ENCODE peak calls at places on chromosome 3, in nine cellular contexts. One of them, this sample, is unnamed.
A peak's percentile ranks its signal among the peaks of the same experiment; 100 is the strongest.

GRCh38 chr3:43995078-43995928 is 246.4 kb upstream of the TOPAZ1 start:
- DNase-seq in Panc1: no peak
- DNase-seq in transverse colon: no peak
- DNase-seq in GM23338: peak; percentile 77
- DNase-seq in HepG2: no peak
- DNase-seq in SK-N-SH: peak; percentile 80
- DNase-seq in HCT116: no peak
- DNase-seq in breast epithelium: no peak
- DNase-seq in suprapubic skin: no peak
- DNase-seq in this sample: no peak

GRCh38 chr3:28674212-28674611 is 325.6 kb upstream of the AZI2 start:
- DNase-seq in SK-N-SH: no peak
- DNase-seq in breast epithelium: no peak
- DNase-seq in GM23338: no peak
- DNase-seq in HepG2: no peak
- DNase-seq in transverse colon: no peak
- DNase-seq in HCT116: no peak
- DNase-seq in suprapubic skin: no peak
- DNase-seq in Panc1: no peak
- DNase-seq in this sample: no peak

GRCh38 chr3:63817209-63817608 is 1.9 kb upstream of the C3orf49 start:
- DNase-seq in GM23338: no peak
- DNase-seq in HCT116: no peak
- DNase-seq in suprapubic skin: no peak
- DNase-seq in Panc1: no peak
- DNase-seq in transverse colon: no peak
- DNase-seq in SK-N-SH: no peak
- DNase-seq in breast epithelium: no peak
- DNase-seq in HepG2: no peak
- DNase-seq in this sample: no peak

GRCh38 chr3:194344012-194344411 is 7.1 kb downstream of the CPN2 start:
- DNase-seq in HepG2: peak; percentile 30
- DNase-seq in transverse colon: peak; percentile 80
- DNase-seq in GM23338: peak; percentile 90
- DNase-seq in HCT116: peak; percentile 28
- DNase-seq in suprapubic skin: no peak
- DNase-seq in SK-N-SH: peak; percentile 91
- DNase-seq in breast epithelium: peak; percentile 44
- DNase-seq in Panc1: no peak
- DNase-seq in this sample: peak; percentile 95

GRCh38 chr3:144774897-144775296 is 803.3 kb downstream of the DIPK2A start:
- DNase-seq in transverse colon: no peak
- DNase-seq in Panc1: no peak
- DNase-seq in suprapubic skin: no peak
- DNase-seq in breast epithelium: no peak
- DNase-seq in HepG2: no peak
- DNase-seq in HCT116: no peak
- DNase-seq in GM23338: no peak
- DNase-seq in SK-N-SH: no peak
- DNase-seq in this sample: no peak

GRCh38 chr3:157832588-157832987 is 273.6 kb downstream of the SHOX2 start:
- DNase-seq in HepG2: no peak
- DNase-seq in HCT116: no peak
- DNase-seq in GM23338: no peak
- DNase-seq in suprapubic skin: no peak
- DNase-seq in Panc1: no peak
- DNase-seq in SK-N-SH: no peak
- DNase-seq in transverse colon: no peak
- DNase-seq in breast epithelium: no peak
- DNase-seq in this sample: no peak

GRCh38 chr3:73206006-73206405 is 144.5 kb downstream of the EBLN2 start:
- DNase-seq in SK-N-SH: peak; percentile 56
- DNase-seq in GM23338: no peak
- DNase-seq in suprapubic skin: no peak
- DNase-seq in Panc1: no peak
- DNase-seq in HCT116: no peak
- DNase-seq in HepG2: no peak
- DNase-seq in breast epithelium: no peak
- DNase-seq in transverse colon: no peak
- DNase-seq in this sample: no peak

GRCh38 chr3:124456506-124456905 is 273.7 kb upstream of the UMPS start:
- DNase-seq in GM23338: no peak
- DNase-seq in SK-N-SH: no peak
- DNase-seq in transverse colon: no peak
- DNase-seq in HCT116: no peak
- DNase-seq in suprapubic skin: no peak
- DNase-seq in Panc1: no peak
- DNase-seq in HepG2: no peak
- DNase-seq in breast epithelium: no peak
- DNase-seq in this sample: no peak

GRCh38 chr3:123795471-123796251 is 88.5 kb downstream of the MYLK start:
- DNase-seq in breast epithelium: no peak
- DNase-seq in Panc1: no peak
- DNase-seq in suprapubic skin: no peak
- DNase-seq in SK-N-SH: no peak
- DNase-seq in HepG2: no peak
- DNase-seq in HCT116: no peak
- DNase-seq in GM23338: no peak
- DNase-seq in transverse colon: no peak
- DNase-seq in this sample: peak; percentile 19

GRCh38 chr3:129938140-129938930 is 36.2 kb upstream of the TRH start:
- DNase-seq in SK-N-SH: no peak
- DNase-seq in GM23338: peak; percentile 11
- DNase-seq in HCT116: no peak
- DNase-seq in transverse colon: no peak
- DNase-seq in HepG2: no peak
- DNase-seq in Panc1: no peak
- DNase-seq in breast epithelium: no peak
- DNase-seq in suprapubic skin: no peak
- DNase-seq in this sample: no peak

GRCh38 chr3:125374501-125374995 is 577 bp downstream of the ZNF148 start:
- DNase-seq in breast epithelium: no peak
- DNase-seq in GM23338: peak; percentile 83
- DNase-seq in Panc1: no peak
- DNase-seq in HepG2: peak; percentile 43
- DNase-seq in SK-N-SH: peak; percentile 86
- DNase-seq in suprapubic skin: no peak
- DNase-seq in HCT116: no peak
- DNase-seq in transverse colon: peak; percentile 43
- DNase-seq in this sample: no peak

DNA sequence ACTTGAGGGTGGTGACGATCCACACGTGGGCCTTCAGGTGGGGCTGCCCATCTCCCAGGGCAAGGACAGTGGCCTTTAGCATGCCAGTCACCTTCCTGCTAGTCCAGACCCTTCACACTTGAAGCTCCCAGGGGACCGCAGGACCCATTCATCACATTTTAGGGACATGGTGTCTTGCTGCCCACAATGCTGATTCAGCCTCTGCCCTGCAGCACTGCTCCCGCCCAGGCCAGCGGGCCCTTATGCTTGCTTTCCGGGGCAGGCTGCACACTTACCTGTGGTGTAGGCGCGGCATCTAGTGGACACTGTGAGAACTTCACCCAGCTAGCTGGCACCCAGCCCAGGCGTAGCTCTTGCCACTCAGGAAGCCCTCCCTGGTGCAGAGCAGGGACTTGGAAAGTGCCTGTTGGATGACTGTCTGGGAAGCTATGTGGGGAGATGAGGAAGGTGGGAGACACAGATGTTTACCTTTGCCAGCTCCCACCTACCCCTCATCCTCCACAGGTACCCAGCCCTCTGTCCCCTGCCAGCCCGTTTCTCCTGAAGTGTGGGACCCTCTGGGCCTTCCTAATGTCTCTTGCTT is 26.3 kb upstream of the NR2C2 start:
- DNase-seq in HCT116: peak; percentile 65
- DNase-seq in SK-N-SH: peak; percentile 87
- DNase-seq in breast epithelium: peak; percentile 71
- DNase-seq in transverse colon: peak; percentile 88
- DNase-seq in HepG2: peak; percentile 68
- DNase-seq in GM23338: peak; percentile 93
- DNase-seq in Panc1: peak; percentile 51
- DNase-seq in suprapubic skin: peak; percentile 95
- DNase-seq in this sample: peak; percentile 96
- TF ChIP-seq POLR2AphosphoS5 in HCT116: no peak
- TF ChIP-seq POLR2AphosphoS5 in SK-N-SH: no peak
- TF ChIP-seq POLR2AphosphoS5 in breast epithelium: peak; percentile 41
- TF ChIP-seq POLR2AphosphoS5 in transverse colon: no peak
- TF ChIP-seq POLR2AphosphoS5 in HepG2: no peak
- TF ChIP-seq POLR2AphosphoS5 in GM23338: no peak
- TF ChIP-seq POLR2AphosphoS5 in Panc1: no peak
- TF ChIP-seq POLR2AphosphoS5 in suprapubic skin: peak; percentile 73
- TF ChIP-seq POLR2AphosphoS5 in this sample: peak; percentile 67

GRCh38 chr3:188154758-188155574 is 1.0 kb downstream of the LPP start:
- DNase-seq in transverse colon: peak; percentile 49
- DNase-seq in breast epithelium: no peak
- DNase-seq in Panc1: no peak
- DNase-seq in suprapubic skin: no peak
- DNase-seq in GM23338: no peak
- DNase-seq in SK-N-SH: no peak
- DNase-seq in HCT116: no peak
- DNase-seq in HepG2: no peak
- DNase-seq in this sample: no peak

GRCh38 chr3:188153949-188154757 is at the start of gene LPP:
- DNase-seq in HCT116: no peak
- DNase-seq in suprapubic skin: peak; percentile 90
- DNase-seq in SK-N-SH: peak; percentile 72
- DNase-seq in Panc1: no peak
- DNase-seq in HepG2: peak; percentile 47
- DNase-seq in transverse colon: peak; percentile 85
- DNase-seq in GM23338: peak; percentile 91
- DNase-seq in breast epithelium: no peak
- DNase-seq in this sample: peak; percentile 93

GRCh38 chr3:188151438-188151837 is 2.5 kb upstream of the LPP start:
- DNase-seq in HCT116: no peak
- DNase-seq in suprapubic skin: no peak
- DNase-seq in breast epithelium: no peak
- DNase-seq in GM23338: no peak
- DNase-seq in Panc1: no peak
- DNase-seq in SK-N-SH: no peak
- DNase-seq in transverse colon: no peak
- DNase-seq in HepG2: no peak
- DNase-seq in this sample: no peak

GRCh38 chr3:188152660-188153497 is 1.1 kb upstream of the LPP start:
- DNase-seq in HepG2: no peak
- DNase-seq in suprapubic skin: peak; percentile 87
- DNase-seq in transverse colon: peak; percentile 59
- DNase-seq in GM23338: peak; percentile 83
- DNase-seq in HCT116: no peak
- DNase-seq in Panc1: no peak
- DNase-seq in breast epithelium: peak; percentile 68
- DNase-seq in SK-N-SH: peak; percentile 13
- DNase-seq in this sample: no peak

GRCh38 chr3:188153498-188153948 is 434 bp upstream of the LPP start:
- DNase-seq in transverse colon: peak; percentile 83
- DNase-seq in Panc1: peak; percentile 54
- DNase-seq in GM23338: peak; percentile 95
- DNase-seq in HepG2: peak; percentile 88
- DNase-seq in suprapubic skin: peak; percentile 90
- DNase-seq in SK-N-SH: peak; percentile 58
- DNase-seq in breast epithelium: peak; percentile 91
- DNase-seq in HCT116: peak; percentile 75
- DNase-seq in this sample: peak; percentile 95
- TF ChIP-seq POLR2AphosphoS5 in transverse colon: peak; percentile 56
- TF ChIP-seq POLR2AphosphoS5 in Panc1: no peak
- TF ChIP-seq POLR2AphosphoS5 in GM23338: no peak
- TF ChIP-seq POLR2AphosphoS5 in HepG2: peak; percentile 33
- TF ChIP-seq POLR2AphosphoS5 in suprapubic skin: peak; percentile 48
- TF ChIP-seq POLR2AphosphoS5 in SK-N-SH: no peak
- TF ChIP-seq POLR2AphosphoS5 in breast epithelium: peak; percentile 78
- TF ChIP-seq POLR2AphosphoS5 in HCT116: peak; percentile 30
- TF ChIP-seq POLR2AphosphoS5 in this sample: peak; percentile 90

DNA sequence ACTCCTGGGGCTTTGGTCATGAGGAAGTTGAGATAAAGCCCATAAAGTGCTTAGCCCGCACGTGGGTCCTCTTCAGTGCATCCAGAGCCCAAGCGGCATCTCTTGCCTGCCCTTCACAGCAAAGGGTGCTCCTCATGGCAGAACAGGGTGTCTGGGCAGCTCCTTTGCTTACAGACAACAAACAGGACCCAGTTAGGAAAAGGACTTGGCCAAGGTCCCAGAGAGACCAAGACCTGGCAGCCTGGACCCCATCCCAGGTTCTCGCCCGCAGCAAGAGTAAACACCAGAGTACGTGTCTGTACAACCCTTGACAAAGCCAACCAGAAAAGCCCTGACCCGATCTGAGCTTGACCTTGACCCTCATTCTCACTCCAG is 27.0 kb downstream of the ALS2CL start:
- DNase-seq in transverse colon: peak; percentile 8
- DNase-seq in suprapubic skin: peak; percentile 72
- DNase-seq in SK-N-SH: peak; percentile 16
- DNase-seq in Panc1: no peak
- DNase-seq in HepG2: no peak
- DNase-seq in HCT116: no peak
- DNase-seq in GM23338: no peak
- DNase-seq in breast epithelium: no peak
- DNase-seq in this sample: no peak
- TF ChIP-seq POLR2AphosphoS5 in transverse colon: no peak
- TF ChIP-seq POLR2AphosphoS5 in suprapubic skin: no peak
- TF ChIP-seq POLR2AphosphoS5 in SK-N-SH: no peak
- TF ChIP-seq POLR2AphosphoS5 in Panc1: no peak
- TF ChIP-seq POLR2AphosphoS5 in HepG2: no peak
- TF ChIP-seq POLR2AphosphoS5 in HCT116: no peak
- TF ChIP-seq POLR2AphosphoS5 in GM23338: no peak
- TF ChIP-seq POLR2AphosphoS5 in breast epithelium: no peak
- TF ChIP-seq POLR2AphosphoS5 in this sample: no peak

GRCh38 chr3:159839561-159840379 is 148.9 kb upstream of the IL12A start:
- DNase-seq in SK-N-SH: peak; percentile 81
- DNase-seq in breast epithelium: no peak
- DNase-seq in GM23338: peak; percentile 86
- DNase-seq in HCT116: no peak
- DNase-seq in Panc1: no peak
- DNase-seq in transverse colon: no peak
- DNase-seq in HepG2: no peak
- DNase-seq in suprapubic skin: no peak
- DNase-seq in this sample: no peak
- TF ChIP-seq POLR2AphosphoS5 in SK-N-SH: peak; percentile 63
- TF ChIP-seq POLR2AphosphoS5 in breast epithelium: no peak
- TF ChIP-seq POLR2AphosphoS5 in GM23338: peak; percentile 60
- TF ChIP-seq POLR2AphosphoS5 in HCT116: no peak
- TF ChIP-seq POLR2AphosphoS5 in Panc1: no peak
- TF ChIP-seq POLR2AphosphoS5 in transverse colon: no peak
- TF ChIP-seq POLR2AphosphoS5 in HepG2: no peak
- TF ChIP-seq POLR2AphosphoS5 in suprapubic skin: no peak
- TF ChIP-seq POLR2AphosphoS5 in this sample: no peak

This sample was measured in esophagus muscularis mucosa.